ENCODE peak calls at places on chromosomes 12 and 14, in five cellular contexts. One of them, this sample, is unnamed.
A peak's percentile ranks its signal among the peaks of the same experiment; 100 is the strongest.

GRCh38 chr12:102948941-102949352 is 8.5 kb upstream of the ASCL1 start:
- DNase-seq in WTC11: peak; percentile 81
- DNase-seq in thoracic aorta: no peak
- DNase-seq in Peyer's patch: peak; percentile 62
- DNase-seq in suprapubic skin: no peak
- DNase-seq in this sample: peak; percentile 54

GRCh38 chr12:108972226-108972757 is 48.6 kb downstream of the SVOP start:
- DNase-seq in suprapubic skin: no peak
- DNase-seq in Peyer's patch: no peak
- DNase-seq in WTC11: no peak
- DNase-seq in thoracic aorta: no peak
- DNase-seq in this sample: no peak

GRCh38 chr12:18283776-18284175 is 22.5 kb downstream of the PIK3C2G start:
- DNase-seq in WTC11: peak; percentile 28
- DNase-seq in thoracic aorta: no peak
- DNase-seq in suprapubic skin: no peak
- DNase-seq in Peyer's patch: no peak
- DNase-seq in this sample: peak; percentile 5

GRCh38 chr14:91996951-91997371 is 42.9 kb downstream of the TRIP11 start:
- DNase-seq in thoracic aorta: no peak
- DNase-seq in suprapubic skin: no peak
- DNase-seq in Peyer's patch: no peak
- DNase-seq in WTC11: no peak
- DNase-seq in this sample: peak; percentile 78

GRCh38 chr12:31325524-31325875 is 450 bp downstream of the SINHCAF start:
- DNase-seq in WTC11: no peak
- DNase-seq in thoracic aorta: peak; percentile 4
- DNase-seq in Peyer's patch: peak; percentile 23
- DNase-seq in suprapubic skin: peak; percentile 72
- DNase-seq in this sample: no peak

GRCh38 chr12:92030618-92031017 is 115.0 kb downstream of the BTG1 start:
- DNase-seq in suprapubic skin: no peak
- DNase-seq in thoracic aorta: no peak
- DNase-seq in WTC11: no peak
- DNase-seq in Peyer's patch: peak; percentile 81
- DNase-seq in this sample: peak; percentile 78

GRCh38 chr14:24351517-24351916 is 11.7 kb upstream of the RIPK3 start:
- DNase-seq in suprapubic skin: no peak
- DNase-seq in WTC11: no peak
- DNase-seq in thoracic aorta: no peak
- DNase-seq in Peyer's patch: no peak
- DNase-seq in this sample: peak; percentile 41

GRCh38 chr14:86796221-86797074 is 1196.5 kb downstream of the GALC start:
- DNase-seq in thoracic aorta: no peak
- DNase-seq in suprapubic skin: no peak
- DNase-seq in Peyer's patch: no peak
- DNase-seq in WTC11: no peak
- DNase-seq in this sample: peak; percentile 38

GRCh38 chr14:24224618-24225071 is 7.5 kb downstream of the NEDD8 start:
- DNase-seq in suprapubic skin: no peak
- DNase-seq in WTC11: no peak
- DNase-seq in Peyer's patch: no peak
- DNase-seq in thoracic aorta: no peak
- DNase-seq in this sample: peak; percentile 97

GRCh38 chr14:86654558-86655184 is 1124.7 kb downstream of the FLRT2 start:
- DNase-seq in WTC11: peak; percentile 86
- DNase-seq in Peyer's patch: peak; percentile 29
- DNase-seq in suprapubic skin: no peak
- DNase-seq in thoracic aorta: no peak
- DNase-seq in this sample: peak; percentile 66

GRCh38 chr14:101481557-101481956 is 79.7 kb upstream of the DIO3 start:
- DNase-seq in WTC11: no peak
- DNase-seq in Peyer's patch: no peak
- DNase-seq in thoracic aorta: no peak
- DNase-seq in suprapubic skin: no peak
- DNase-seq in this sample: no peak

GRCh38 chr12:117025481-117026151 is 73.6 kb downstream of the TESC start:
- DNase-seq in thoracic aorta: no peak
- DNase-seq in suprapubic skin: no peak
- DNase-seq in WTC11: peak; percentile 84
- DNase-seq in Peyer's patch: peak; percentile 48
- DNase-seq in this sample: peak; percentile 72

GRCh38 chr14:103854822-103855733 is 7.7 kb upstream of the PPP1R13B start:
- DNase-seq in Peyer's patch: no peak
- DNase-seq in WTC11: peak; percentile 75
- DNase-seq in suprapubic skin: peak; percentile 69
- DNase-seq in thoracic aorta: no peak
- DNase-seq in this sample: no peak

GRCh38 chr12:120836119-120836684 is 68.0 kb downstream of the SPPL3 start:
- DNase-seq in suprapubic skin: no peak
- DNase-seq in WTC11: no peak
- DNase-seq in Peyer's patch: no peak
- DNase-seq in thoracic aorta: no peak
- DNase-seq in this sample: no peak

GRCh38 chr12:56687225-56688128 is 607 bp downstream of the PTGES3 start:
- DNase-seq in thoracic aorta: no peak
- DNase-seq in WTC11: peak; percentile 31
- DNase-seq in suprapubic skin: peak; percentile 81
- DNase-seq in Peyer's patch: peak; percentile 67
- DNase-seq in this sample: peak; percentile 29

GRCh38 chr14:105880616-105881015 is 354.2 kb downstream of the TMEM121 start:
- DNase-seq in WTC11: peak; percentile 1
- DNase-seq in Peyer's patch: peak; percentile 1
- DNase-seq in suprapubic skin: peak; percentile 35
- DNase-seq in thoracic aorta: no peak
- DNase-seq in this sample: no peak

GRCh38 chr12:131007031-131007793 is 53.5 kb downstream of the ADGRD1 start:
- DNase-seq in Peyer's patch: no peak
- DNase-seq in WTC11: no peak
- DNase-seq in suprapubic skin: no peak
- DNase-seq in thoracic aorta: no peak
- DNase-seq in this sample: no peak

GRCh38 chr14:21913759-21914158 is 240.1 kb upstream of the OR4E1 start:
- DNase-seq in thoracic aorta: no peak
- DNase-seq in WTC11: peak; percentile 76
- DNase-seq in Peyer's patch: peak; percentile 72
- DNase-seq in suprapubic skin: no peak
- DNase-seq in this sample: peak; percentile 79

GRCh38 chr12:131271724-131272123 is 318.0 kb downstream of the ADGRD1 start:
- DNase-seq in WTC11: no peak
- DNase-seq in Peyer's patch: no peak
- DNase-seq in thoracic aorta: no peak
- DNase-seq in suprapubic skin: no peak
- DNase-seq in this sample: no peak

GRCh38 chr12:27015730-27016076 is 1.5 kb upstream of the TM7SF3 start:
- DNase-seq in Peyer's patch: no peak
- DNase-seq in thoracic aorta: no peak
- DNase-seq in WTC11: no peak
- DNase-seq in suprapubic skin: no peak
- DNase-seq in this sample: peak; percentile 69

GRCh38 chr14:36423430-36423829 is 96.6 kb downstream of the NKX2-1 start:
- DNase-seq in suprapubic skin: no peak
- DNase-seq in WTC11: no peak
- DNase-seq in Peyer's patch: no peak
- DNase-seq in thoracic aorta: no peak
- DNase-seq in this sample: no peak

GRCh38 chr12:123998960-123999359 is 25.9 kb downstream of the ZNF664 start:
- DNase-seq in WTC11: no peak
- DNase-seq in Peyer's patch: no peak
- DNase-seq in suprapubic skin: no peak
- DNase-seq in thoracic aorta: no peak
- DNase-seq in this sample: peak; percentile 23

GRCh38 chr12:107843351-107844311 is 69.1 kb downstream of the ASCL4 start:
- DNase-seq in thoracic aorta: no peak
- DNase-seq in WTC11: peak; percentile 50
- DNase-seq in Peyer's patch: no peak
- DNase-seq in suprapubic skin: no peak
- DNase-seq in this sample: no peak

GRCh38 chr14:31206536-31207286 is 882 bp downstream of the HECTD1 start:
- DNase-seq in thoracic aorta: no peak
- DNase-seq in Peyer's patch: peak; percentile 58
- DNase-seq in suprapubic skin: peak; percentile 71
- DNase-seq in WTC11: peak; percentile 31
- DNase-seq in this sample: peak; percentile 11

GRCh38 chr14:87629788-87630187 is 363.2 kb downstream of the GALC start:
- DNase-seq in suprapubic skin: no peak
- DNase-seq in thoracic aorta: no peak
- DNase-seq in WTC11: no peak
- DNase-seq in Peyer's patch: no peak
- DNase-seq in this sample: no peak

GRCh38 chr12:54988402-54989054 is 4.0 kb upstream of the TESPA1 start:
- DNase-seq in Peyer's patch: peak; percentile 41
- DNase-seq in WTC11: no peak
- DNase-seq in thoracic aorta: no peak
- DNase-seq in suprapubic skin: peak; percentile 65
- DNase-seq in this sample: peak; percentile 52

GRCh38 chr14:105830171-105830570 is 303.8 kb downstream of the TMEM121 start:
- DNase-seq in suprapubic skin: no peak
- DNase-seq in WTC11: no peak
- DNase-seq in thoracic aorta: no peak
- DNase-seq in Peyer's patch: no peak
- DNase-seq in this sample: no peak

GRCh38 chr12:51866762-51867161 is 18.2 kb upstream of the FIGNL2 start:
- DNase-seq in thoracic aorta: no peak
- DNase-seq in Peyer's patch: no peak
- DNase-seq in WTC11: no peak
- DNase-seq in suprapubic skin: no peak
- DNase-seq in this sample: no peak

GRCh38 chr12:44286336-44286735 is 450.5 kb downstream of the TMEM117 start:
- DNase-seq in thoracic aorta: no peak
- DNase-seq in suprapubic skin: no peak
- DNase-seq in Peyer's patch: no peak
- DNase-seq in WTC11: no peak
- DNase-seq in this sample: peak; percentile 12

GRCh38 chr14:53187921-53188463 is 34.9 kb upstream of the DDHD1 start:
- DNase-seq in suprapubic skin: no peak
- DNase-seq in thoracic aorta: no peak
- DNase-seq in WTC11: no peak
- DNase-seq in Peyer's patch: no peak
- DNase-seq in this sample: no peak

GRCh38 chr12:84077692-84078091 is 834.9 kb downstream of the SLC6A15 start:
- DNase-seq in WTC11: no peak
- DNase-seq in suprapubic skin: no peak
- DNase-seq in Peyer's patch: no peak
- DNase-seq in thoracic aorta: no peak
- DNase-seq in this sample: no peak

GRCh38 chr12:77113971-77114370 is 48.6 kb upstream of the E2F7 start:
- DNase-seq in suprapubic skin: no peak
- DNase-seq in thoracic aorta: no peak
- DNase-seq in Peyer's patch: no peak
- DNase-seq in WTC11: no peak
- DNase-seq in this sample: no peak

GRCh38 chr12:110345176-110345651 is 58.3 kb downstream of the ANAPC7 start:
- DNase-seq in WTC11: no peak
- DNase-seq in suprapubic skin: peak; percentile 73
- DNase-seq in thoracic aorta: no peak
- DNase-seq in Peyer's patch: no peak
- DNase-seq in this sample: no peak

GRCh38 chr14:54048311-54048710 is 91.7 kb upstream of the BMP4 start:
- DNase-seq in WTC11: no peak
- DNase-seq in thoracic aorta: no peak
- DNase-seq in suprapubic skin: no peak
- DNase-seq in Peyer's patch: no peak
- DNase-seq in this sample: no peak

GRCh38 chr14:67623114-67623513 is 3.4 kb downstream of the ARG2 start:
- DNase-seq in thoracic aorta: no peak
- DNase-seq in Peyer's patch: no peak
- DNase-seq in WTC11: no peak
- DNase-seq in suprapubic skin: no peak
- DNase-seq in this sample: peak; percentile 72

GRCh38 chr12:110721570-110721969 is 21.1 kb downstream of the PPP1CC start:
- DNase-seq in WTC11: no peak
- DNase-seq in Peyer's patch: no peak
- DNase-seq in thoracic aorta: no peak
- DNase-seq in suprapubic skin: no peak
- DNase-seq in this sample: no peak

GRCh38 chr14:92942136-92942535 is 19.2 kb downstream of the CHGA start:
- DNase-seq in WTC11: no peak
- DNase-seq in Peyer's patch: no peak
- DNase-seq in suprapubic skin: no peak
- DNase-seq in thoracic aorta: no peak
- DNase-seq in this sample: no peak

GRCh38 chr14:64298773-64299172 is 4.6 kb upstream of the ESR2 start:
- DNase-seq in thoracic aorta: no peak
- DNase-seq in WTC11: no peak
- DNase-seq in suprapubic skin: no peak
- DNase-seq in Peyer's patch: no peak
- DNase-seq in this sample: peak; percentile 16

GRCh38 chr14:77903233-77903632 is 103.3 kb downstream of the ADCK1 start:
- DNase-seq in suprapubic skin: peak; percentile 10
- DNase-seq in Peyer's patch: no peak
- DNase-seq in thoracic aorta: no peak
- DNase-seq in WTC11: no peak
- DNase-seq in this sample: no peak

GRCh38 chr12:17204289-17205054 is 598.5 kb upstream of the LMO3 start:
- DNase-seq in suprapubic skin: no peak
- DNase-seq in WTC11: peak; percentile 14
- DNase-seq in Peyer's patch: no peak
- DNase-seq in thoracic aorta: no peak
- DNase-seq in this sample: no peak
- TF ChIP-seq CTCF in suprapubic skin: no peak
- TF ChIP-seq CTCF in WTC11: no peak
- TF ChIP-seq CTCF in Peyer's patch: no peak
- TF ChIP-seq CTCF in thoracic aorta: no peak
- TF ChIP-seq CTCF in this sample: no peak

GRCh38 chr12:25195056-25195971 is at the start of the genes DNAI7 and ETFRF1:
- DNase-seq in thoracic aorta: peak; percentile 95
- DNase-seq in suprapubic skin: peak; percentile 99
- DNase-seq in WTC11: peak; percentile 100
- DNase-seq in Peyer's patch: peak; percentile 99
- DNase-seq in this sample: peak; percentile 96
- TF ChIP-seq CTCF in thoracic aorta: peak; percentile 9
- TF ChIP-seq CTCF in suprapubic skin: no peak
- TF ChIP-seq CTCF in WTC11: no peak
- TF ChIP-seq CTCF in Peyer's patch: peak; percentile 21
- TF ChIP-seq CTCF in this sample: no peak

GRCh38 chr14:72104011-72104613 is 171.9 kb downstream of the RGS6 start:
- DNase-seq in suprapubic skin: no peak
- DNase-seq in thoracic aorta: no peak
- DNase-seq in Peyer's patch: no peak
- DNase-seq in WTC11: peak; percentile 78
- DNase-seq in this sample: no peak
- TF ChIP-seq CTCF in suprapubic skin: no peak
- TF ChIP-seq CTCF in thoracic aorta: peak; percentile 11
- TF ChIP-seq CTCF in Peyer's patch: no peak
- TF ChIP-seq CTCF in WTC11: peak; percentile 92
- TF ChIP-seq CTCF in this sample: peak; percentile 20

GRCh38 chr14:76050250-76050649 is 64.7 kb downstream of the IFT43 start:
- DNase-seq in thoracic aorta: no peak
- DNase-seq in Peyer's patch: no peak
- DNase-seq in WTC11: no peak
- DNase-seq in suprapubic skin: no peak
- DNase-seq in this sample: no peak
- TF ChIP-seq CTCF in thoracic aorta: no peak
- TF ChIP-seq CTCF in Peyer's patch: no peak
- TF ChIP-seq CTCF in WTC11: no peak
- TF ChIP-seq CTCF in suprapubic skin: no peak
- TF ChIP-seq CTCF in this sample: no peak

GRCh38 chr14:80764921-80765507 is 176.5 kb downstream of the CEP128 start:
- DNase-seq in WTC11: no peak
- DNase-seq in thoracic aorta: no peak
- DNase-seq in Peyer's patch: no peak
- DNase-seq in suprapubic skin: no peak
- DNase-seq in this sample: no peak
- TF ChIP-seq CTCF in WTC11: no peak
- TF ChIP-seq CTCF in thoracic aorta: no peak
- TF ChIP-seq CTCF in Peyer's patch: no peak
- TF ChIP-seq CTCF in suprapubic skin: no peak
- TF ChIP-seq CTCF in this sample: no peak

This sample was measured in fibroblast of pulmonary artery.